ENCODE peak calls at places on chromosomes 3 and 15, in five cellular contexts. One of them, this sample, is unnamed. For H3K36me3, the result is how much of the 10 kb centered on the place peaks cover.

GRCh38 chr3:128889139-128889894 is 9.9 kb downstream of the ACAD9 start:
- DNase-seq in transverse colon: no peak
- DNase-seq in psoas muscle: no peak
- DNase-seq in left ventricle myocardium inferior: no peak
- DNase-seq in prostate gland: no peak
- DNase-seq in this sample: no peak

GRCh38 chr3:125322166-125322565 is 53.0 kb downstream of the ZNF148 start:
- DNase-seq in transverse colon: no peak
- DNase-seq in psoas muscle: peak
- DNase-seq in left ventricle myocardium inferior: no peak
- DNase-seq in prostate gland: peak
- DNase-seq in this sample: no peak

GRCh38 chr3:139745831-139746230 is 68.1 kb upstream of the NMNAT3 start:
- DNase-seq in transverse colon: no peak
- DNase-seq in psoas muscle: no peak
- DNase-seq in left ventricle myocardium inferior: no peak
- DNase-seq in prostate gland: no peak
- DNase-seq in this sample: peak

GRCh38 chr3:158659454-158660237 is 12.8 kb downstream of the LXN start:
- DNase-seq in transverse colon: peak
- DNase-seq in psoas muscle: no peak
- DNase-seq in left ventricle myocardium inferior: peak
- DNase-seq in prostate gland: peak
- DNase-seq in this sample: no peak

GRCh38 chr3:121759541-121760202 is 10.1 kb upstream of the GOLGB1 start:
- DNase-seq in transverse colon: no peak
- DNase-seq in psoas muscle: no peak
- DNase-seq in left ventricle myocardium inferior: no peak
- DNase-seq in prostate gland: no peak
- DNase-seq in this sample: no peak

GRCh38 chr3:3600665-3601340 is 198.4 kb upstream of the LRRN1 start:
- DNase-seq in transverse colon: no peak
- DNase-seq in psoas muscle: no peak
- DNase-seq in left ventricle myocardium inferior: no peak
- DNase-seq in prostate gland: no peak
- DNase-seq in this sample: no peak

GRCh38 chr3:194487289-194488006 is 646 bp upstream of the ATP13A3 start:
- DNase-seq in transverse colon: peak
- DNase-seq in psoas muscle: peak
- DNase-seq in left ventricle myocardium inferior: peak
- DNase-seq in prostate gland: peak
- DNase-seq in this sample: no peak

GRCh38 chr3:137224464-137224863 is 266.7 kb downstream of the IL20RB start:
- DNase-seq in transverse colon: no peak
- DNase-seq in psoas muscle: no peak
- DNase-seq in left ventricle myocardium inferior: no peak
- DNase-seq in prostate gland: no peak
- DNase-seq in this sample: no peak

GRCh38 chr3:105688821-105689220 is 180.0 kb downstream of the CBLB start:
- DNase-seq in transverse colon: no peak
- DNase-seq in psoas muscle: no peak
- DNase-seq in left ventricle myocardium inferior: no peak
- DNase-seq in prostate gland: no peak
- DNase-seq in this sample: no peak

DNA sequence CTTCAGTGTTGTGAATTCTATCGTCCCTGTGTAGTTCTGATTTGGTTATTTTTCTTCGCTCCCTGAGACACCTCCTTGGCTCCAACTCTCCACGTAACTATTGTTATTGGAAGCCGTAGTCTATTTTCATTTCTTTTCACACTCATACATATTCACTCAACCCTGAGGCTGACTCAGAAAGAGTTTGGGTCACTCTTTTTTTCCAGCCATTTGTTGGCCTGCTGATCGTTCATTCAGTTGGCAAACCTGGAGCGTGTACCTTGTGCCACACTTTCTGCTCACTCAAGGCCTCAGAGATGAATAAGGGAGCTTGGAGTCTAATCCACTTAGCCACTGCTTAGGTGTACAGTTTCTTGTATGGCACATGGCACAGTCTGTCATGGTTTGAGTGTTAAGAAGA is 22.4 kb downstream of the GYG1 start:
- DNase-seq in transverse colon: no peak
- DNase-seq in psoas muscle: no peak
- DNase-seq in left ventricle myocardium inferior: no peak
- DNase-seq in prostate gland: no peak
- DNase-seq in this sample: no peak
- H3K4me3 ChIP-seq in transverse colon: no peak
- H3K4me3 ChIP-seq in psoas muscle: no peak
- H3K4me3 ChIP-seq in left ventricle myocardium inferior: no peak
- H3K4me3 ChIP-seq in prostate gland: no peak
- H3K4me3 ChIP-seq in this sample: no peak

DNA sequence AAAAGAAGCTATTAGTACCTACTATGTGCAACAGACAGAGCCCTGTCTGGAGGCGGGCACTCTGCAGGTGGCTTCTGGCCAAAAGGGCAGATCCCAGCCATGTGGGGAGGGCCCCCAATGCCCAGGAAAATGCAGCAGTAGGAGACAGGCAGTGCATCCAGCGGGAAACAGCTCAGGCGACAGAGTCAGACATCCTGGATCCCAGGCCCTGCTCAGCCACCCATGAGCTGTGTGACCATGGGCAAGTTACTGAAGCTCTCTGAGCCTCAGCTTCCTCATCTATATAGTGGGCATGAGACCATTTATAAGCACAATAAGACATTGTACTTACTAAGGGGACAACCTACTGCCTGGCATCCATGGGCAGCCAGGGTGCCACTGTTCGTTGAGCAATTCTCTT is 25.8 kb downstream of the NUP210 start:
- DNase-seq in transverse colon: no peak
- DNase-seq in psoas muscle: no peak
- DNase-seq in left ventricle myocardium inferior: no peak
- DNase-seq in prostate gland: no peak
- DNase-seq in this sample: no peak
- TF ChIP-seq CTCF in transverse colon: no peak
- TF ChIP-seq CTCF in psoas muscle: no peak
- TF ChIP-seq CTCF in left ventricle myocardium inferior: no peak
- TF ChIP-seq CTCF in prostate gland: no peak
- TF ChIP-seq CTCF in this sample: no peak

DNA sequence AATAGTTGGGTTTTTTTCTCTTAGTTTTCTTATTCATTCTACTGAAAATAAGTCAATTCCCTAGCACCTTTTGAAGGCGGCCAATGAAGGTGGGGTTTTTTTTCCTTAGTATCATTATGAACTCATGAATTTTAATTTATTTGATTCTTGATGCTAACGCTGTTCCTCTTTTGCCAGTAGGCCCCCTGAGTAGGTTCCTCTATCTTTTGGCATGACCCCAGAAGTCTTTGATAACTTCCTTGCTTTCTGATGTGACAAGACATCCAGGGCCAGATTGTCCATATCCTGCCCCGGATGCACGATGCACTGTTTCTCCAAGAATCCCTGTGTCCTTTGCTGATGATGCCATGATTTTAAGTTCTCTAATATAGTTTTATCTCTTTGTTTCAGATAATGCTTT is 20.6 kb downstream of the LRRK1 start:
- DNase-seq in transverse colon: no peak
- DNase-seq in psoas muscle: no peak
- DNase-seq in left ventricle myocardium inferior: no peak
- DNase-seq in prostate gland: no peak
- DNase-seq in this sample: no peak
- H3K36me3 ChIP-seq in transverse colon: under half
- H3K36me3 ChIP-seq in psoas muscle: under half
- H3K36me3 ChIP-seq in left ventricle myocardium inferior: under half
- H3K36me3 ChIP-seq in prostate gland: under half
- H3K36me3 ChIP-seq in this sample: under half

GRCh38 chr3:66037986-66038369 is 740 bp downstream of the MAGI1 start:
- DNase-seq in transverse colon: peak
- DNase-seq in psoas muscle: peak
- DNase-seq in left ventricle myocardium inferior: peak
- DNase-seq in prostate gland: no peak
- DNase-seq in this sample: no peak
- H3K4me3 ChIP-seq in transverse colon: peak
- H3K4me3 ChIP-seq in psoas muscle: peak
- H3K4me3 ChIP-seq in left ventricle myocardium inferior: peak
- H3K4me3 ChIP-seq in prostate gland: peak
- H3K4me3 ChIP-seq in this sample: peak